ENCODE peak calls at places on chromosomes 16 and 17, in seven cellular contexts. M is neural crest cell, J is ovary, E is right lobe of liver, F is cardiac fibroblast, Y is AG04449, W is foreskin keratinocyte. P is an unnamed sample.

GRCh38 chr17:50060951-50061712 is 5.2 kb downstream of the ITGA3 start:
- DNase-seq in F (peak; percentile 67), M (no peak), E (peak; percentile 60), Y (no peak), W (peak; percentile 67), J (peak; percentile 95), P (no peak)

GRCh38 chr17:46822388-46822921 is 4.0 kb upstream of the WNT3 start:
- DNase-seq in F (no peak), E (peak; percentile 64), W (no peak), M (no peak), Y (no peak), J (no peak), P (no peak)

GRCh38 chr17:78416791-78417530 is 38.5 kb downstream of the PGS1 start:
- DNase-seq in E (no peak), M (no peak), Y (no peak), F (no peak), J (no peak), W (no peak), P (no peak)

GRCh38 chr17:57577751-57578607 is 167.1 kb downstream of the CCDC182 start:
- DNase-seq in F (peak; percentile 76), J (peak; percentile 79), Y (no peak), W (no peak), E (no peak), M (peak; percentile 30), P (no peak)

GRCh38 chr16:78929798-78930197 is 670.7 kb downstream of the MAF start:
- DNase-seq in E (no peak), F (no peak), W (no peak), Y (no peak), M (no peak), J (no peak), P (no peak)

GRCh38 chr16:54446639-54447038 is 160.1 kb upstream of the IRX3 start:
- DNase-seq in W (no peak), F (peak; percentile 94), Y (peak; percentile 79), M (no peak), J (no peak), E (no peak), P (no peak)

GRCh38 chr17:27495460-27495859 is 39.2 kb downstream of the KSR1 start:
- DNase-seq in W (no peak), J (no peak), E (no peak), Y (no peak), F (no peak), M (no peak), P (no peak)

GRCh38 chr16:21638573-21638975 is 13.8 kb downstream of the IGSF6 start:
- DNase-seq in Y (no peak), W (peak; percentile 71), J (no peak), F (peak; percentile 78), E (no peak), M (no peak), P (no peak)

GRCh38 chr17:73340093-73340596 is 28.3 kb upstream of the CDC42EP4 start:
- DNase-seq in E (no peak), J (no peak), Y (peak; percentile 65), M (no peak), F (peak; percentile 97), W (peak; percentile 97), P (no peak)

GRCh38 chr17:75153854-75154194 is 488 bp downstream of the JPT1 start:
- DNase-seq in Y (no peak), J (no peak), E (peak; percentile 55), M (peak; percentile 24), F (no peak), W (no peak), P (peak; percentile 18)

GRCh38 chr17:50144845-50145531 is 5.5 kb downstream of the PPP1R9B start:
- DNase-seq in E (peak; percentile 94), Y (no peak), F (no peak), W (no peak), M (no peak), J (no peak), P (no peak)

DNA sequence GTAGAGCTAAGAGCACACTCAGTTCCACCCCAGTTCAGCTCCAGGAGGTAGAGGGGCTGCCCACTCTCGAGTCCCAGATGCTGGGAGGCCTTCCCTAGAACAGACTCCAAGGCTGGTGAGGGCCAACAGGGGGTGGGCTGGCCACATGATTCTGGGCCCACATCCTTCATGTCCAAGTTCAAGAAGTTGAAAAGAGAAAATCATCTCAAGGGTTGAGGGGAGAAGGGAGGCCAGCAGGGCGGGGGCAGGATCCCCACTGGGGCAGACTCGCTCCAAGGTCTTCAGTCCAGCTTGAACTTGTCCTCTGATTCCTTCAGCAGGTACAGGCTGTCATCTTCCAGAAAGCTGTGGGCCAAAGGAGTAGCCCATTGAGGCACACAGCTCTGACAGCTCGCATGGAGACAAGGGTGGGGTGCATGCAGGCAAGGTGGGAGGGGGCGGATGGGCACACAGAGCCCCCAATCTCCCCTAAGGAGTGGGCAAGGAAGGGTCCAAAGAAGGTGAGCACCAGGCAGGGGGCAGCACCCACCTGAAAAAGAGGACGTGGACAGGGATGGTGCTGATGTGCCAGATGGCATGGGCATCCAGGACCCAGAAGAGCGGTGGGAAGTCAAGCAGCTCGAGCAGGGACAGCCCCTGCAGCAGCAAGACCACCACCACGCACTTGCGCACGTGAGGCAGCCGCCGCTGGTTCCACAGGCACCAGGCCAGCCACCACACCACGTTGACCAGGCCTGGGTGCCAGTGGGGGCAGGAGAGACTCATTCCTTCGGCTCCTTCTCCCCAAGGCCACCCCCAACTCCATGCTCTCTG is 4.5 kb downstream of the PNMT start:
- DNase-seq in E (no peak), W (no peak), M (no peak), F (no peak), J (no peak), Y (no peak), P (no peak)
- TF ChIP-seq CTCF in E (no peak), W (no peak), M (no peak), F (no peak), J (no peak), Y (no peak), P (no peak)

GRCh38 chr17:72077326-72077960 is 43.4 kb upstream of the SOX9 start:
- DNase-seq in E (no peak), W (peak; percentile 44), F (no peak), Y (no peak), J (no peak), M (no peak), P (no peak)
- TF ChIP-seq CTCF in E (no peak), W (no peak), F (no peak), Y (no peak), J (no peak), M (no peak), P (no peak)

GRCh38 chr16:72947379-72948237 is 100.3 kb downstream of the ZFHX3 start:
- DNase-seq in M (no peak), F (peak; percentile 63), E (peak; percentile 96), W (no peak), J (no peak), Y (no peak), P (no peak)
- TF ChIP-seq CTCF in M (no peak), F (no peak), E (peak; percentile 23), W (no peak), J (no peak), Y (no peak), P (no peak)

DNA sequence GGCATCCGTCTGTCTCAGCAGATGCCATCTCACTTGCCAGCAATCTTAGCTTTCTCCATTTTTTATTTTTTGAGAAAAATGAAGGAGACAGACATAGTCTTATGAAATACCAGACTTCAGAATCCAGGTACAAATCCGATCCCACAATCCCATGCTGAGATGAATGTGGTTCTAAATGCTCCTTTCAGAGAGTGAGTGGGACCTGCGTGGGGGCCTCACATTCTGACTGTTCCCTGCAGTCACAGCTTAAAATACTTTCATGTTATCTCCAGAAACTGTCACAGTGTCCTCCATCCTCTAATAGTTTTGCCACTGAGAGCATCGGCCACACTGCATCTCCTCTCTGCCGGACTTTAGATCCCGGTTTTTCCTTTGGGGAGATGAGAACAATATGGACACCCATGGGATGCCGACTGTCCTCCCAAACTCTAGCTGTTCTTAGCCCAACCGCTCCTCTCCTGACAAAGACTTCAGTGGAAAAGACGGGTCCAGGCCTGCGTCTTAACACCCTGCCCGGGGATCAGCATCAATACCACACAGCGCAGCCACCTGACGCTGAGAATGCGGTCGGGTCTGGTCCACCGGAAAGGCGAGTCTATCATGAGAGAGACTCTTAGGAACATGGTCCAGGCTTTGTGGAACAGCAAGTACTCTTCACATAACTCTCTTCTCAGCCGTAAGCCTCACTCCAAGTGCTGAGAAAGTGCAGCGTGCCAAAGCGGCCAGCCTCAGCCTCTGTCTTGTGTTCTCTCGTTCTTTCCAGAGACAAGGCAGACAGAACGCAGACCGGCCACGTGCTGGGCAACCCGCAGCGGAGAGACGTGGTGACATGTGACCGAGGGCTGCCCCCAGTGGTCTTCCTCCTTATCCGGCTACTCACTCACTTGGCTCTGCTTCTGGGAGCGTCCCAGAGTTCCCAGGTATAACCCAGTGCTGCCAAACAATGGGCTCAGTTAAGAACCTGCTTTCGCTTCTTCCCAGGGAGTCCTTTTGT is 34.6 kb upstream of the ENDOV start:
- DNase-seq in J (no peak), W (no peak), M (no peak), F (no peak), E (no peak), Y (no peak), P (no peak)
- TF ChIP-seq CTCF in J (no peak), W (no peak), M (no peak), F (no peak), E (no peak), Y (no peak), P (no peak)

P was measured in endothelial cell.